ENCODE peak calls at places on chromosomes 6 and 20, in six cellular contexts. Q, D, K, U, E and R are unnamed samples.

GRCh38 chr6:97294451-97294850 is 11.4 kb upstream of the MMS22L start:
- DNase-seq in U (peak; percentile 36), K (no peak), E (peak; percentile 17), D (peak; percentile 12), Q (no peak), R (no peak)

GRCh38 chr6:170221753-170222400 is 69.0 kb downstream of the DLL1 start:
- DNase-seq in Q (no peak), U (no peak), K (no peak), E (no peak), D (no peak), R (no peak)

GRCh38 chr20:10668677-10669368 is 5.0 kb downstream of the JAG1 start:
- DNase-seq in Q (no peak), U (no peak), D (no peak), K (no peak), E (peak; percentile 37), R (no peak)

GRCh38 chr6:25354078-25354940 is 75.1 kb downstream of the CARMIL1 start:
- DNase-seq in Q (no peak), E (no peak), D (no peak), U (no peak), K (no peak), R (no peak)

GRCh38 chr6:116475151-116475550 is 14.0 kb downstream of the CALHM6 start:
- DNase-seq in U (no peak), E (no peak), Q (no peak), D (no peak), K (no peak), R (no peak)

GRCh38 chr20:48618631-48619030 is 209.2 kb downstream of the PREX1 start:
- DNase-seq in Q (no peak), D (no peak), E (no peak), K (no peak), U (no peak), R (no peak)

GRCh38 chr6:422423-423061 is 31.0 kb downstream of the IRF4 start:
- DNase-seq in E (peak; percentile 94), D (peak; percentile 46), K (no peak), U (peak; percentile 97), Q (no peak), R (peak; percentile 92)

GRCh38 chr6:91435630-91436029 is 848.8 kb upstream of the MAP3K7 start:
- DNase-seq in K (no peak), U (no peak), Q (no peak), E (peak; percentile 6), D (no peak), R (no peak)

GRCh38 chr20:45181639-45182038 is 6.9 kb downstream of the PI3 start:
- DNase-seq in U (no peak), D (no peak), K (no peak), E (no peak), Q (no peak), R (no peak)

GRCh38 chr6:16249971-16250370 is 11.6 kb downstream of the GMPR start:
- DNase-seq in D (no peak), K (no peak), Q (no peak), U (no peak), E (no peak), R (no peak)

GRCh38 chr6:166228425-166228824 is 60.8 kb upstream of the TBXT start:
- DNase-seq in K (no peak), E (no peak), D (no peak), U (no peak), Q (no peak), R (no peak)

GRCh38 chr6:168462454-168462853 is 21.5 kb downstream of the SMOC2 start:
- DNase-seq in K (no peak), D (no peak), E (no peak), Q (no peak), U (no peak), R (no peak)

DNA sequence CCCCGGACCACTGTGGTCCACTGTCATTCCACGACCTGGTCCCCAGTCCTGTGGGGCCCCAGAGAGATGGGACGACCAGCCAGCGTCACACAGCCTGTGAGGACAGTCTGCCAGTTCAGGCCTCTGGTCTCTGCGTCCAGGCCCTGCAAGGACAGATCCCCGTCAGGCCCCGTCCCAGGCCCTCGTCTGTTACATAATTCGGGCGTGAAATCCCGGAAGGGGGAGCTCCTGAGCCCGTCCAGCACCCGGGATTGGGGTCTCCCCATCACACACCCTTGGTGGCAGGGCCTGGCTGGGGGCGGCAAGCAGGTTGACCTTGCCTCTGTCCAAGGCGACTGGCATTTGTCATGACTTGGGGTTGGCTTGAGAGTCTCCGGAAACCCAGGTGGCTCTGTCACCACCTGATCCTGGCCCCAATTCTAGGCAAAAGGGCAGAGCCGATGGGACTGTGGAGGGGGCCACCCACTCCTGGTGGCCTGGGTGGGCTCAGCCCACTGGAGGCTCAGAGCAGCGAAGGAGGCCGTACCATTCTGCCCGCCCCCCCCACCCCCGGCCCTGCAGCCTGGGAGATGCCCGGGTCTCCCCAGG is 73.8 kb upstream of the GATA5 start:
- DNase-seq in U (no peak), E (no peak), K (peak; percentile 67), Q (peak; percentile 56), D (no peak), R (no peak)
- H3K4me3 ChIP-seq in U (no peak overlapping the region), E (no peak overlapping the region), K (no peak overlapping the region), Q (peak overlapping the region; percentile 79), D (no peak overlapping the region), R (peak overlapping the region; percentile 68)

GRCh38 chr20:6646237-6646636 is 121.2 kb upstream of the BMP2 start:
- DNase-seq in D (no peak), U (no peak), K (no peak), Q (no peak), E (no peak), R (no peak)

GRCh38 chr20:6644818-6645620 is 122.5 kb upstream of the BMP2 start:
- DNase-seq in D (no peak), Q (no peak), K (no peak), E (no peak), U (no peak), R (no peak)

GRCh38 chr20:6636209-6637159 is 131.0 kb upstream of the BMP2 start:
- DNase-seq in D (peak; percentile 7), U (peak; percentile 68), Q (no peak), E (peak; percentile 81), K (no peak), R (no peak)

GRCh38 chr20:6637160-6637579 is 130.3 kb upstream of the BMP2 start:
- DNase-seq in E (peak; percentile 18), U (no peak), K (no peak), D (no peak), Q (no peak), R (no peak)

DNA sequence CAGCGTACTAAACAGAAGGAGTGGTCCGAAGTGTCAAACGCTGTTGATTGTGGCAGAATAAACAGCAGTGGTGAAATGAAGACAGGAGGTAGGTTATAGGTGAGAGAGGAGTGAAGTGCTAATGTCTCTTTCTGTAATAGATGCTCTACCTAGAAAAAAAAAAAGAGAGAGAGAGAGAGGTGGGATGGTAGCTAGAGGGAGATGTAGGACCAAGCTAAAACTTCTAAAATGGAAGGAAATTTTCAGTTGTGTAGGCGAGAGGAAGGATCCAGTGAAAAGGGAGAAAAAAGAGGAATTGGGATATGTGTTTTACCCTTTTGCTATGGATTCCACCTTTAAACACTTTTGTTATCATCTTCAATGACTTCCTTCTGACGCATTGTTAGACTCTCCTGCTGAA is 126.5 kb upstream of the BMP2 start:
- DNase-seq in K (no peak), Q (no peak), U (no peak), E (no peak), D (no peak), R (no peak)
- TF ChIP-seq CTCF in K (no peak), Q (no peak), U (no peak), E (no peak), D (no peak), R (no peak)

GRCh38 chr6:40537446-40537845 is 49.7 kb downstream of the LRFN2 start:
- DNase-seq in E (no peak), K (no peak), Q (no peak), D (no peak), U (no peak), R (no peak)
- H3K4me3 ChIP-seq in E (no peak overlapping the region), K (no peak overlapping the region), Q (no peak overlapping the region), D (no peak overlapping the region), U (no peak overlapping the region), R (no peak overlapping the region)

GRCh38 chr20:2816583-2817340 is 598 bp downstream of the TMEM239 start:
- DNase-seq in E (no peak), Q (no peak), U (no peak), D (no peak), K (no peak), R (no peak)
- TF ChIP-seq CTCF in E (no peak), Q (no peak), U (no peak), D (no peak), K (no peak), R (no peak)

DNA sequence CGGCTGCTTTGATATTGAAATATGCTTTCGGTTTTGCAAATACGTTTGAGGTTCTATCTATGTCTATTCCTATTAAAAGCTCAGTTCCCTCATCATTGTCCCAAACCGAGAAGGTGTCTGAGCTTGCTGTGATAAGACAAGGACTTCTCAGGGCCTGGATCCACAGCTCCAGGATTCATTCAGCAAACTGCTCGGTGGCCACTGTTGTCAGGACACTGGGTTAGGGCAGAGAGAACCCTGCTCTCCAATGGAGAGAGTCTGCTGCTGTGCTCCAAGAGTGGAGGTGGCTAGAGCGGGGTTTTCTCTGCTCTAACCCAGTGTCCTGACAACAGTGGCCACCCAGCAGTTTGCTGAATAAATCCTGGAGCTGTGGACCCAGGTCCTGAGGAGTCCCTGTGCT is 198.5 kb downstream of the CDH4 start:
- DNase-seq in Q (no peak), E (no peak), D (no peak), K (no peak), U (no peak), R (no peak)
- H3K4me3 ChIP-seq in Q (no peak overlapping the region), E (no peak overlapping the region), D (no peak overlapping the region), K (no peak overlapping the region), U (no peak overlapping the region), R (no peak overlapping the region)